ENCODE peak calls at places on chromosome 9, in five cellular contexts. U, T, K, R and L are unnamed samples.
A peak's percentile ranks its signal among the peaks of the same experiment; 100 is the strongest.

GRCh38 chr9:9625248-9625647 is 987.6 kb downstream of the PTPRD start:
- DNase-seq in T (no peak), K (no peak), R (no peak), U (no peak), L (no peak)

GRCh38 chr9:79371301-79371700 is 200.5 kb upstream of the TLE4 start:
- DNase-seq in T (no peak), R (no peak), K (no peak), U (no peak), L (no peak)

GRCh38 chr9:123324767-123325183 is 31.2 kb upstream of the CRB2 start:
- DNase-seq in T (no peak), K (no peak), U (no peak), R (no peak), L (no peak)

GRCh38 chr9:110065527-110065926 is 142.4 kb downstream of the C9orf152 start:
- DNase-seq in T (peak; percentile 79), U (no peak), K (no peak), R (no peak), L (peak; percentile 87)

GRCh38 chr9:98989036-98990000 is 45.6 kb downstream of the COL15A1 start:
- DNase-seq in K (peak; percentile 71), R (no peak), T (peak; percentile 100), U (no peak), L (peak; percentile 53)

GRCh38 chr9:81716409-81716808 is 27.1 kb upstream of the TLE1 start:
- DNase-seq in K (no peak), U (no peak), R (no peak), T (peak; percentile 12), L (no peak)

GRCh38 chr9:23005061-23005690 is 558.6 kb downstream of the DMRTA1 start:
- DNase-seq in K (no peak), U (no peak), T (peak; percentile 7), R (no peak), L (no peak)

GRCh38 chr9:79731483-79731882 is 159.7 kb downstream of the TLE4 start:
- DNase-seq in U (no peak), T (no peak), R (no peak), K (no peak), L (no peak)

GRCh38 chr9:107945493-107945892 is 455.9 kb upstream of the KLF4 start:
- DNase-seq in U (no peak), T (no peak), R (no peak), K (no peak), L (no peak)

GRCh38 chr9:74277532-74277931 is 219.6 kb upstream of the RORB start:
- DNase-seq in T (no peak), U (no peak), K (no peak), R (no peak), L (no peak)

GRCh38 chr9:120299785-120300184 is 280.2 kb downstream of the CDK5RAP2 start:
- DNase-seq in K (no peak), U (no peak), R (no peak), T (peak; percentile 18), L (no peak)

GRCh38 chr9:124696101-124696500 is 75.0 kb downstream of the NR6A1 start:
- DNase-seq in U (no peak), R (no peak), K (no peak), T (peak; percentile 30), L (no peak)

GRCh38 chr9:131851414-131851813 is 111.5 kb upstream of the RAPGEF1 start:
- DNase-seq in U (no peak), R (no peak), K (no peak), T (no peak), L (no peak)

GRCh38 chr9:2271426-2271825 is 256.3 kb downstream of the SMARCA2 start:
- DNase-seq in K (no peak), R (no peak), T (peak; percentile 27), U (no peak), L (peak; percentile 75)

GRCh38 chr9:21837501-21837900 is 35.1 kb downstream of the MTAP start:
- DNase-seq in U (no peak), K (no peak), R (no peak), T (no peak), L (no peak)

GRCh38 chr9:127966416-127967150 is 14.2 kb downstream of the EEIG1 start:
- DNase-seq in R (peak; percentile 28), K (no peak), U (no peak), T (no peak), L (no peak)

GRCh38 chr9:134391319-134392231 is 65.3 kb downstream of the RXRA start:
- DNase-seq in R (no peak), U (peak; percentile 74), K (no peak), T (no peak), L (no peak)

GRCh38 chr9:94983552-94983951 is 257.1 kb downstream of the AOPEP start:
- DNase-seq in T (no peak), K (no peak), U (no peak), R (no peak), L (no peak)

GRCh38 chr9:89342948-89343347 is 24.6 kb downstream of the SECISBP2 start:
- DNase-seq in K (no peak), T (no peak), U (no peak), R (no peak), L (no peak)

GRCh38 chr9:91948423-91949292 is 1.4 kb downstream of the ROR2 start:
- DNase-seq in R (no peak), U (no peak), T (peak; percentile 51), K (peak; percentile 88), L (no peak)

GRCh38 chr9:3820643-3821042 is 294.8 kb upstream of the RFX3 start:
- DNase-seq in R (no peak), K (no peak), T (no peak), U (no peak), L (no peak)

GRCh38 chr9:86557063-86557766 is 203.0 kb upstream of the TUT7 start:
- DNase-seq in R (no peak), T (peak; percentile 96), K (peak; percentile 50), U (no peak), L (no peak)

GRCh38 chr9:28648723-28649122 is 1075.4 kb upstream of the C9orf72 start:
- DNase-seq in K (peak; percentile 10), R (no peak), U (no peak), T (no peak), L (no peak)

GRCh38 chr9:4859035-4859434 is 66.3 kb downstream of the RCL1 start:
- DNase-seq in T (no peak), R (peak; percentile 31), K (no peak), U (no peak), L (no peak)

GRCh38 chr9:123914517-123915199 is 15.3 kb downstream of the DENND1A start:
- DNase-seq in R (no peak), T (no peak), U (no peak), K (no peak), L (no peak)

GRCh38 chr9:70494221-70494620 is 79.8 kb upstream of the KLF9 start:
- DNase-seq in U (no peak), R (no peak), K (no peak), T (no peak), L (no peak)

GRCh38 chr9:95382433-95382832 is 64.9 kb upstream of the FANCC start:
- DNase-seq in T (no peak), R (no peak), U (no peak), K (no peak), L (no peak)

GRCh38 chr9:121463026-121463827 is 36.4 kb downstream of the GGTA1 start:
- DNase-seq in T (peak; percentile 51), K (peak; percentile 39), U (no peak), R (no peak), L (peak; percentile 5)

GRCh38 chr9:86795861-86796497 is 151.3 kb downstream of the GAS1 start:
- DNase-seq in R (no peak), U (no peak), T (peak; percentile 93), K (peak; percentile 37), L (no peak)

GRCh38 chr9:78363221-78363620 is 66.3 kb downstream of the PSAT1 start:
- DNase-seq in U (no peak), R (no peak), T (peak; percentile 71), K (peak; percentile 26), L (no peak)

GRCh38 chr9:111969061-111969460 is 72.4 kb downstream of the UGCG start:
- DNase-seq in K (no peak), R (no peak), T (peak; percentile 94), U (no peak), L (no peak)

GRCh38 chr9:129270205-129270604 is 92.1 kb upstream of the IER5L start:
- DNase-seq in T (no peak), K (no peak), U (no peak), R (no peak), L (no peak)